ENCODE peak calls at places on chromosomes 7 and 10, in eight cellular contexts. I is left cardiac atrium; M is EL; V is stimulated activated CD4-positive, alpha-beta T cell treated with anti-CD3 and anti-CD28 coated beads, Interleukin-4, amount 100 ng/mL, for 48 hours; W is A549; X is WTC11; K is hepatocyte; U is activated CD4-positive, alpha-beta T cell treated with anti-CD3 and anti-CD28 coated beads, Interleukin-2, amount 50 U/mL, for 1 hour. Q is an unnamed sample.

GRCh38 chr10:17516376-17516775 is 62.0 kb upstream of the ST8SIA6 start:
- DNase-seq in M (no peak), X (no peak), I (no peak), V (no peak), W (no peak), K (no peak), U (no peak), Q (no peak)

GRCh38 chr10:131473645-131474044 is 162.1 kb upstream of the TCERG1L start:
- DNase-seq in U (no peak), W (no peak), V (no peak), X (no peak), M (no peak), K (no peak), I (no peak), Q (no peak)

GRCh38 chr7:38007096-38007495 is 86.7 kb downstream of the EPDR1 start:
- DNase-seq in W (no peak), U (no peak), X (no peak), K (no peak), I (no peak), V (no peak), M (no peak), Q (no peak)

GRCh38 chr10:80670774-80671173 is 133.1 kb downstream of the SH2D4B start:
- DNase-seq in X (no peak), U (no peak), M (no peak), K (no peak), W (no peak), I (no peak), V (no peak), Q (no peak)

GRCh38 chr7:141071260-141071854 is 2.5 kb upstream of the TMEM178B start:
- DNase-seq in K (peak), X (peak), W (peak), M (peak), V (peak), U (peak), I (peak), Q (peak)

GRCh38 chr7:97851725-97852124 is 20.5 kb downstream of the ASNS start:
- DNase-seq in I (no peak), U (no peak), X (no peak), K (no peak), V (no peak), M (no peak), W (no peak), Q (no peak)

GRCh38 chr10:56346845-56347415 is 14.1 kb downstream of the ZWINT start:
- DNase-seq in V (no peak), U (no peak), I (no peak), X (no peak), M (peak), K (no peak), W (no peak), Q (no peak)

GRCh38 chr7:151109094-151110048 is 23.1 kb downstream of the AGAP3 start:
- DNase-seq in K (peak), W (no peak), M (peak), V (no peak), I (peak), U (no peak), X (peak), Q (no peak)

GRCh38 chr10:28014651-28015050 is 15.8 kb upstream of the ODAD2 start:
- DNase-seq in W (no peak), V (no peak), U (no peak), K (no peak), I (no peak), X (no peak), M (no peak), Q (no peak)